ENCODE peak calls at places on chromosomes 4 and X, in eight cellular contexts. Z is adrenal gland, T is fibroblast of pulmonary artery, W is foreskin fibroblast, X is glutamatergic neuron, B is OCI-LY7, U is astrocyte of the spinal cord, N is cardiac fibroblast. F is an unnamed sample.

GRCh38 chrX:151801980-151802379 is 67.4 kb downstream of the CNGA2 start:
- DNase-seq in Z (no peak), W (peak), N (peak), X (no peak), T (peak), U (no peak), B (no peak), F (peak)

GRCh38 chr4:38166082-38166481 is 205.9 kb downstream of the PTTG2 start:
- DNase-seq in U (no peak), W (no peak), Z (peak), T (no peak), N (no peak), B (peak), X (no peak), F (no peak)

GRCh38 chr4:6855692-6856297 is 53.8 kb upstream of the TBC1D14 start:
- DNase-seq in T (peak), X (no peak), Z (peak), N (peak), U (peak), B (no peak), W (peak), F (peak)

GRCh38 chr4:9988349-9988748 is 32.9 kb downstream of the SLC2A9 start:
- DNase-seq in B (no peak), T (peak), Z (no peak), N (peak), W (no peak), U (no peak), X (no peak), F (no peak)

GRCh38 chr4:105637409-105638258 is 70.9 kb downstream of the INTS12 start:
- DNase-seq in Z (peak), X (peak), W (peak), B (peak), N (peak), T (peak), U (peak), F (peak)

GRCh38 chr4:36243355-36244256 is 708 bp downstream of the ARAP2 start:
- DNase-seq in X (peak), Z (peak), W (peak), U (peak), B (no peak), T (peak), N (peak), F (peak)

GRCh38 chr4:62087706-62088105 is 887.6 kb downstream of the ADGRL3 start:
- DNase-seq in B (no peak), X (no peak), W (no peak), Z (no peak), T (no peak), N (no peak), U (no peak), F (no peak)

GRCh38 chrX:20514358-20514757 is 247.6 kb upstream of the RPS6KA3 start:
- DNase-seq in B (no peak), W (peak), T (peak), U (peak), N (peak), Z (no peak), X (no peak), F (peak)

GRCh38 chr4:101954975-101955678 is 164.6 kb downstream of the BANK1 start:
- DNase-seq in U (no peak), N (no peak), T (no peak), B (no peak), X (no peak), W (no peak), Z (no peak), F (no peak)

GRCh38 chrX:153353416-153353815 is 19.5 kb downstream of the ZNF275 start:
- DNase-seq in B (peak), W (peak), U (no peak), T (no peak), N (no peak), X (no peak), Z (no peak), F (no peak)

GRCh38 chr4:138053601-138054322 is 188.4 kb downstream of the SLC7A11 start:
- DNase-seq in W (peak), U (peak), B (no peak), Z (peak), X (no peak), N (peak), T (peak), F (peak)

GRCh38 chrX:15786930-15787329 is 3.4 kb upstream of the ZRSR2 start:
- DNase-seq in U (no peak), Z (no peak), W (no peak), B (no peak), N (no peak), T (no peak), X (no peak), F (no peak)

GRCh38 chrX:16743604-16744325 is 24.4 kb downstream of the SYAP1 start:
- DNase-seq in X (no peak), N (peak), T (peak), U (peak), W (peak), Z (peak), B (no peak), F (peak)

GRCh38 chr4:130395871-130396270 is 1299.9 kb downstream of the C4orf33 start:
- DNase-seq in T (peak), W (peak), U (peak), B (no peak), Z (no peak), N (peak), X (no peak), F (peak)

GRCh38 chrX:106999002-106999975 is 723 bp downstream of the MORC4 start:
- DNase-seq in B (peak), U (peak), Z (peak), W (peak), N (peak), T (peak), X (peak), F (peak)

GRCh38 chrX:82734140-82734539 is 774.0 kb upstream of the POU3F4 start:
- DNase-seq in W (no peak), N (no peak), B (no peak), X (no peak), U (no peak), Z (no peak), T (no peak), F (no peak)

GRCh38 chr4:76658231-76659102 is 223.4 kb downstream of the SHROOM3 start:
- DNase-seq in Z (no peak), W (peak), X (no peak), B (no peak), U (peak), N (peak), T (peak), F (peak)

GRCh38 chrX:111360839-111361238 is 51.2 kb downstream of the DCX start:
- DNase-seq in Z (no peak), T (no peak), X (no peak), B (no peak), U (no peak), W (no peak), N (no peak), F (no peak)

GRCh38 chr4:11487139-11487538 is 58.4 kb upstream of the HS3ST1 start:
- DNase-seq in U (no peak), Z (no peak), W (no peak), T (no peak), X (no peak), N (no peak), B (no peak), F (no peak)

GRCh38 chr4:11487876-11488545 is 59.3 kb upstream of the HS3ST1 start:
- DNase-seq in Z (no peak), U (no peak), W (peak), N (no peak), X (no peak), T (peak), B (no peak), F (peak)

GRCh38 chr4:11488657-11489448 is 60.2 kb upstream of the HS3ST1 start:
- DNase-seq in B (no peak), N (no peak), Z (no peak), U (no peak), W (no peak), T (no peak), X (no peak), F (no peak)

GRCh38 chr4:11485926-11486325 is 57.2 kb upstream of the HS3ST1 start:
- DNase-seq in U (no peak), X (no peak), W (no peak), N (no peak), T (no peak), B (no peak), Z (no peak), F (no peak)

DNA sequence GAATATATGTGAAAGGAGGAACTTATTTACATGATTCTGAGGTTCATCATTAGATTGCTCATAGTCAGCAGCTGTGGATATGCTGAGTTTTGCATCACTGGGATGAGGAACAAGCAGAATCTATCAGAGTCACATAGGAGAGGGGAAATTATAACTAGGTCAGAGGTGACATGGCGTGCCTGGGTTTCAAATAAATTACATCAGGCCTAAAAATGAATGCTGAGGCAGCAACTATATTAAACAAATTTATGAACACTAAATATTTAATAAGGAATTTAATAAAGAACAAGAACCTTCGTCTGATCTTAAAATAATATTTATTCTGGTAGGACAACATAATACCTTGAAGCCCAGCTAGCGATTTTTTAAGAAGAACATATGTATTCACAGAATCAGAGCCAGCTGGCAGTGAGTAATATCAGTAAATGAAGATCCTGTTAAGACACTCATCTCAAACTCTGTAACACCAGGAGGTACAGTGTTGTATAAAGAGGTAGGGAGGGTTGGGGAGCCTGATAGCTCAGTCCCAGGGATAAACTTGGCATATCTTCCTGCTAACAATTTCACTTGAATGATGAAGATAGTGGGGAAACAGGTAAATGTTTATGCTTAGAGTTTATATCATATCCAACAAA is 60.9 kb upstream of the HS3ST1 start:
- DNase-seq in T (no peak), W (no peak), X (no peak), U (no peak), B (no peak), N (no peak), Z (peak), F (no peak)
- TF ChIP-seq CTCF in T (no peak), W (no peak), X (no peak), U (no peak), B (no peak), N (no peak), Z (no peak), F (no peak)

GRCh38 chrX:7261672-7262332 is 113.8 kb upstream of the PUDP start:
- DNase-seq in X (no peak), Z (no peak), W (no peak), B (peak), N (no peak), U (no peak), T (no peak), F (no peak)
- TF ChIP-seq CTCF in X (no peak), Z (no peak), W (no peak), B (no peak), N (no peak), U (no peak), T (no peak), F (no peak)

GRCh38 chr4:47667552-47667951 is 170.3 kb downstream of the CORIN start:
- DNase-seq in N (no peak), U (no peak), T (no peak), X (no peak), Z (no peak), B (no peak), W (no peak), F (no peak)

GRCh38 chr4:47668810-47669408 is 169.0 kb downstream of the CORIN start:
- DNase-seq in W (peak), N (peak), U (peak), X (no peak), Z (peak), T (peak), B (peak), F (peak)

GRCh38 chr4:47668256-47668655 is 169.6 kb downstream of the CORIN start:
- DNase-seq in W (no peak), U (no peak), N (no peak), B (no peak), X (no peak), T (no peak), Z (no peak), F (no peak)

GRCh38 chr4:47664051-47664826 is 173.6 kb downstream of the CORIN start:
- DNase-seq in N (peak), B (no peak), X (no peak), U (no peak), Z (no peak), T (peak), W (no peak), F (no peak)

DNA sequence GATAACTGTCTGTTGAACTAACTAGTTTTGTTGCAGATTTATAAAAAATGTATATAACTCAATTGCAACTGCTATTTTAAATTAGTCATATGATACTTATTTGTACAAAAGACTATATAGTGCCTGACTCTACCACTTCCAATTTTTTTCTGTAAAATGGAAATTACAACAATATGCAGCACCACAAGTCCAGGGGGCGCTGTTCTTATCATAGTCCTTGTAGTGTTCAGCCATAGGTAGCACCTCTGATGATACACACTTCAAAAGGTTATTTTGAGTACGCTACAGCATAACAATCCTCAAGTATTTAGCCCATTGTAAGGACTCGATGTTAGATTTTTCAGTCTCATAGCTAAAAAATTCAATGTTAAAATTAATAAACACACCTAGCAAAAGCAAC is 174.9 kb downstream of the CORIN start:
- DNase-seq in U (no peak), T (no peak), W (no peak), N (peak), X (peak), Z (no peak), B (peak), F (no peak)
- TF ChIP-seq CTCF in U (peak), T (peak), W (peak), N (peak), X (peak), Z (no peak), B (peak), F (peak)

GRCh38 chr4:139564502-139564901 is 8.5 kb upstream of the SETD7 start:
- DNase-seq in W (no peak), Z (no peak), U (no peak), T (no peak), B (peak), N (peak), X (no peak), F (no peak)
- TF ChIP-seq CTCF in W (no peak), Z (no peak), U (peak), T (peak), B (peak), N (peak), X (no peak), F (peak)

GRCh38 chrX:115226929-115227328 is 7.0 kb downstream of the LRCH2 start:
- DNase-seq in B (peak), Z (no peak), N (peak), T (peak), U (peak), W (peak), X (no peak), F (peak)
- TF ChIP-seq CTCF in B (peak), Z (peak), N (peak), T (peak), U (peak), W (peak), X (no peak), F (peak)

GRCh38 chrX:40922307-40922706 is 162.9 kb upstream of the USP9X start:
- DNase-seq in T (peak), Z (peak), B (peak), X (no peak), N (peak), W (peak), U (peak), F (peak)
- TF ChIP-seq CTCF in T (peak), Z (peak), B (peak), X (no peak), N (peak), W (peak), U (peak), F (peak)

GRCh38 chr4:186551849-186552248 is 3.5 kb downstream of the MTNR1A start:
- DNase-seq in B (no peak), N (no peak), W (no peak), U (no peak), X (no peak), Z (no peak), T (no peak), F (no peak)

GRCh38 chr4:186554890-186555827 is at the start of gene MTNR1A:
- DNase-seq in N (peak), U (peak), B (no peak), Z (no peak), T (peak), W (peak), X (peak), F (no peak)

GRCh38 chr4:186554485-186554884 is 882 bp downstream of the MTNR1A start:
- DNase-seq in T (peak), B (no peak), U (no peak), N (peak), X (no peak), Z (no peak), W (peak), F (peak)

GRCh38 chr4:186557061-186557460 is 1.7 kb upstream of the MTNR1A start:
- DNase-seq in B (no peak), Z (no peak), T (peak), X (no peak), N (peak), W (peak), U (no peak), F (peak)

DNA sequence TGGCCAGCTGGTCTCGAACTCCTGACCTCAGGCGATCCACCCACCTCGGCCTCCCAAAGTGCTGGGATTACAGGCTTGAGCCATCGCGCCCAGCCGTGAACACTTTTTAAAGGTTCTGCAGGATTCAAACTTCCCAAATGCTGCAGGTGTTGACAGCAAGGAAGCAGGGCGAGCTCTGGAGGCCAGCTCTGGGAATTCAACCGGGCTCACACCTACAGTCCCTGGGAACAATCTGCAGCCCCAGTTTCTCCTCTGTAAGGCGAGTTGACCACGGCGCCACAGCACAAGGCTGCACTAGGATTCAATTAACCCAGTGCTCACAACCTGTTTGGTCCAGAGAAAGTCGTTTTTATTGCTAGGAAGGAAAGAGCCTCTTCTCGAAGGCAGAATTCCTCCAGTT is 1.6 kb downstream of the MTNR1A start:
- DNase-seq in T (no peak), Z (no peak), W (no peak), U (no peak), N (no peak), X (no peak), B (no peak), F (no peak)
- TF ChIP-seq CTCF in T (no peak), Z (no peak), W (no peak), U (no peak), N (no peak), X (no peak), B (no peak), F (no peak)

GRCh38 chrX:75038925-75039324 is 113.7 kb upstream of the NEXMIF start:
- DNase-seq in X (no peak), Z (peak), T (peak), B (peak), N (peak), U (no peak), W (peak), F (peak)
- TF ChIP-seq CTCF in X (no peak), Z (no peak), T (peak), B (peak), N (peak), U (peak), W (no peak), F (peak)